ENCODE peak calls at places on chromosomes 11 and 22, in seven cellular contexts. Y is BE2C; V is caudate nucleus; I is cardiac fibroblast; L is stimulated activated CD8-positive, alpha-beta memory T cell treated with anti-CD3 and anti-CD28 coated beads, Interleukin-4, amount 100 ng/mL, for 24 hours; E is MCF 10A; H is stimulated activated CD4-positive, alpha-beta T cell treated with anti-CD3 and anti-CD28 coated beads, Interleukin-15, amount 100 ng/mL, for 24 hours. B is an unnamed sample.

GRCh38 chr11:15800121-15800800 is 556.1 kb downstream of the SOX6 start:
- DNase-seq in L (no peak), V (no peak), E (peak), I (peak), Y (no peak), H (peak), B (no peak)

GRCh38 chr22:24156915-24157782 is 24.1 kb upstream of the SUSD2 start:
- DNase-seq in V (peak), E (peak), H (peak), Y (peak), I (peak), L (peak), B (peak)

GRCh38 chr11:96215094-96215782 is 127.8 kb downstream of the MAML2 start:
- DNase-seq in V (no peak), Y (no peak), I (peak), H (peak), L (no peak), E (peak), B (no peak)

GRCh38 chr11:78651136-78651775 is 76.6 kb upstream of the NARS2 start:
- DNase-seq in E (no peak), V (no peak), I (no peak), Y (no peak), L (no peak), H (no peak), B (no peak)

GRCh38 chr11:10716122-10716521 is 22.6 kb upstream of the IRAG1 start:
- DNase-seq in V (no peak), Y (no peak), I (no peak), H (no peak), E (peak), L (no peak), B (peak)

GRCh38 chr11:19957301-19957985 is 202.8 kb downstream of the DBX1 start:
- DNase-seq in I (no peak), H (no peak), V (no peak), Y (no peak), L (no peak), E (no peak), B (no peak)

GRCh38 chr22:47841166-47841565 is 1078.7 kb downstream of the TBC1D22A start:
- DNase-seq in Y (no peak), V (no peak), I (no peak), H (no peak), E (no peak), L (no peak), B (no peak)

GRCh38 chr11:107337917-107338316 is 119.7 kb downstream of the CWF19L2 start:
- DNase-seq in E (no peak), Y (no peak), V (no peak), L (no peak), I (no peak), H (no peak), B (no peak)

GRCh38 chr22:36432592-36433317 is 45.0 kb upstream of the MYH9 start:
- DNase-seq in V (no peak), H (no peak), E (no peak), Y (no peak), L (no peak), I (peak), B (no peak)

GRCh38 chr11:27408231-27408630 is 45.2 kb upstream of the CCDC34 start:
- DNase-seq in V (no peak), I (peak), E (no peak), L (no peak), H (no peak), Y (no peak), B (no peak)

GRCh38 chr11:82718307-82718706 is 15.4 kb downstream of the FAM181B start:
- DNase-seq in H (peak), E (peak), L (no peak), Y (peak), I (peak), V (no peak), B (peak)

GRCh38 chr11:14193644-14194043 is 165.3 kb downstream of the RRAS2 start:
- DNase-seq in H (no peak), E (no peak), V (no peak), Y (no peak), L (no peak), I (no peak), B (no peak)

GRCh38 chr22:49272546-49273125 is 555.0 kb downstream of the BRD1 start:
- DNase-seq in E (no peak), I (no peak), V (no peak), Y (no peak), H (no peak), L (no peak), B (no peak)

GRCh38 chr11:134999490-135000066 is 587.5 kb upstream of the B3GAT1 start:
- DNase-seq in E (no peak), L (no peak), Y (no peak), I (no peak), V (no peak), H (no peak), B (no peak)

GRCh38 chr11:117011541-117011908 is 86.7 kb downstream of the SIK3 start:
- DNase-seq in I (peak), V (no peak), Y (no peak), H (peak), L (no peak), E (peak), B (no peak)

GRCh38 chr11:76927160-76927559 is 66.4 kb downstream of the ACER3 start:
- DNase-seq in E (no peak), I (no peak), H (no peak), L (no peak), Y (no peak), V (no peak), B (no peak)

GRCh38 chr11:128520206-128520885 is 67.0 kb downstream of the ETS1 start:
- DNase-seq in E (no peak), H (no peak), I (no peak), Y (no peak), L (no peak), V (no peak), B (no peak)

GRCh38 chr11:2800655-2801531 is 84.7 kb downstream of the CDKN1C start:
- DNase-seq in H (no peak), V (no peak), Y (peak), I (no peak), E (no peak), L (no peak), B (no peak)

GRCh38 chr11:125976156-125976555 is 30.3 kb downstream of the VSIG10L2 start:
- DNase-seq in H (no peak), L (no peak), E (peak), Y (no peak), V (no peak), I (no peak), B (no peak)

GRCh38 chr11:77411238-77411637 is 62.7 kb downstream of the PAK1 start:
- DNase-seq in Y (no peak), I (peak), H (peak), E (peak), V (no peak), L (no peak), B (no peak)

GRCh38 chr22:31838917-31839316 is 85.1 kb downstream of the DEPDC5 start:
- DNase-seq in H (no peak), L (no peak), I (no peak), V (no peak), Y (no peak), E (peak), B (no peak)

GRCh38 chr11:8252946-8253345 is 10.7 kb downstream of the LMO1 start:
- DNase-seq in Y (no peak), V (no peak), L (no peak), H (no peak), I (no peak), E (no peak), B (no peak)

B was measured in K562.